ENCODE peak calls at places on chromosomes 13 and 19, in eight cellular contexts. E, M, N, R, I, Z, U and T are unnamed samples.

GRCh38 chr19:51552996-51553725 is 17.9 kb upstream of the ZNF175 start:
- ATAC-seq in E (no peak), M (no peak), N (peak; percentile 73), R (peak; percentile 80), I (no peak), Z (peak; percentile 39), U (no peak), T (peak; percentile 86)

GRCh38 chr13:62327367-62327766 is 911.7 kb upstream of the PCDH20 start:
- ATAC-seq in E (no peak), M (no peak), N (no peak), R (no peak), I (no peak), Z (no peak), U (no peak), T (no peak)

GRCh38 chr13:31543190-31543589 is 196.1 kb upstream of the RXFP2 start:
- ATAC-seq in E (no peak), M (no peak), N (no peak), R (no peak), I (no peak), Z (no peak), U (no peak), T (no peak)

GRCh38 chr13:76722782-76723181 is 163.4 kb downstream of the KCTD12 start:
- ATAC-seq in E (no peak), M (no peak), N (no peak), R (no peak), I (no peak), Z (no peak), U (no peak), T (no peak)

GRCh38 chr19:57870225-57870624 is 18.6 kb downstream of the ZNF814 start:
- ATAC-seq in E (no peak), M (no peak), N (no peak), R (no peak), I (no peak), Z (no peak), U (no peak), T (no peak)

GRCh38 chr13:40207110-40207478 is 459.3 kb downstream of the FOXO1 start:
- ATAC-seq in E (peak; percentile 38), M (peak; percentile 29), N (no peak), R (no peak), I (peak; percentile 75), Z (no peak), U (peak; percentile 60), T (no peak)

GRCh38 chr19:43775299-43775890 is 5.4 kb downstream of the KCNN4 start:
- ATAC-seq in E (no peak), M (no peak), N (no peak), R (no peak), I (no peak), Z (no peak), U (no peak), T (no peak)

GRCh38 chr13:112692586-112692985 is 2.7 kb downstream of the ATP11A start:
- ATAC-seq in E (no peak), M (no peak), N (no peak), R (no peak), I (no peak), Z (no peak), U (no peak), T (no peak)

GRCh38 chr13:25478186-25478585 is 106.4 kb downstream of the ATP8A2 start:
- ATAC-seq in E (no peak), M (no peak), N (peak; percentile 87), R (no peak), I (no peak), Z (no peak), U (no peak), T (no peak)

GRCh38 chr19:13979224-13979623 is 26.9 kb downstream of the RFX1 start:
- ATAC-seq in E (peak; percentile 17), M (no peak), N (peak; percentile 11), R (no peak), I (no peak), Z (peak; percentile 9), U (peak; percentile 21), T (no peak)

GRCh38 chr13:102440259-102440936 is 38.5 kb upstream of the FGF14 start:
- ATAC-seq in E (no peak), M (no peak), N (peak; percentile 49), R (no peak), I (no peak), Z (no peak), U (no peak), T (no peak)

GRCh38 chr19:13022859-13023636 is 27.8 kb downstream of the NFIX start:
- ATAC-seq in E (peak; percentile 63), M (peak; percentile 14), N (peak; percentile 52), R (no peak), I (peak; percentile 34), Z (no peak), U (no peak), T (peak; percentile 79)

GRCh38 chr13:25871389-25872125 is 180.3 kb downstream of the SHISA2 start:
- ATAC-seq in E (peak; percentile 70), M (peak; percentile 50), N (no peak), R (no peak), I (no peak), Z (no peak), U (no peak), T (no peak)

GRCh38 chr19:16462757-16463250 is 9.0 kb downstream of the EPS15L1 start:
- ATAC-seq in E (peak; percentile 55), M (no peak), N (peak; percentile 64), R (peak; percentile 67), I (no peak), Z (peak; percentile 76), U (no peak), T (no peak)

GRCh38 chr13:80141114-80141849 is 199.6 kb downstream of the SPRY2 start:
- ATAC-seq in E (no peak), M (no peak), N (no peak), R (no peak), I (no peak), Z (no peak), U (no peak), T (peak; percentile 98)